ENCODE peak calls at places on chromosomes 4 and X, in five cellular contexts. One of them, this sample, is unnamed. For H3K4me1, the result is how much of the 10 kb centered on the place peaks cover.

GRCh38 chr4:80078361-80079092 is 5.5 kb upstream of the ANTXR2 start:
- DNase-seq in HepG2: no peak
- DNase-seq in SK-N-SH: no peak
- DNase-seq in K562: no peak
- DNase-seq in GM12878: no peak
- DNase-seq in this sample: no peak

GRCh38 chrX:68832516-68833447 is 4.0 kb downstream of the EFNB1 start:
- DNase-seq in HepG2: no peak
- DNase-seq in SK-N-SH: no peak
- DNase-seq in K562: no peak
- DNase-seq in GM12878: no peak
- DNase-seq in this sample: no peak

GRCh38 chr4:111128327-111128726 is 505.4 kb upstream of the PITX2 start:
- DNase-seq in HepG2: no peak
- DNase-seq in SK-N-SH: no peak
- DNase-seq in K562: no peak
- DNase-seq in GM12878: no peak
- DNase-seq in this sample: no peak

GRCh38 chrX:24561121-24561520 is 86.0 kb downstream of the PCYT1B start:
- DNase-seq in HepG2: no peak
- DNase-seq in SK-N-SH: peak
- DNase-seq in K562: peak
- DNase-seq in GM12878: no peak
- DNase-seq in this sample: no peak

GRCh38 chr4:83308672-83309071 is 24.1 kb upstream of the COQ2 start:
- DNase-seq in HepG2: no peak
- DNase-seq in SK-N-SH: no peak
- DNase-seq in K562: no peak
- DNase-seq in GM12878: no peak
- DNase-seq in this sample: no peak

GRCh38 chrX:150366951-150367545 is 3.9 kb downstream of the MAMLD1 start:
- DNase-seq in HepG2: no peak
- DNase-seq in SK-N-SH: no peak
- DNase-seq in K562: no peak
- DNase-seq in GM12878: no peak
- DNase-seq in this sample: no peak

GRCh38 chr4:45629717-45630116 is 494.1 kb downstream of the GABRG1 start:
- DNase-seq in HepG2: no peak
- DNase-seq in SK-N-SH: no peak
- DNase-seq in K562: no peak
- DNase-seq in GM12878: no peak
- DNase-seq in this sample: no peak

GRCh38 chr4:173494013-173494970 is 35.7 kb downstream of the HAND2 start:
- DNase-seq in HepG2: peak
- DNase-seq in SK-N-SH: no peak
- DNase-seq in K562: peak
- DNase-seq in GM12878: peak
- DNase-seq in this sample: peak

GRCh38 chrX:150649096-150649870 is 43.9 kb upstream of the MTMR1 start:
- DNase-seq in HepG2: no peak
- DNase-seq in SK-N-SH: no peak
- DNase-seq in K562: no peak
- DNase-seq in GM12878: no peak
- DNase-seq in this sample: no peak

GRCh38 chrX:140034916-140035315 is 69.6 kb upstream of the CXorf66 start:
- DNase-seq in HepG2: no peak
- DNase-seq in SK-N-SH: peak
- DNase-seq in K562: peak
- DNase-seq in GM12878: no peak
- DNase-seq in this sample: no peak

GRCh38 chr4:173046818-173047217 is 121.8 kb upstream of the GALNT7 start:
- DNase-seq in HepG2: no peak
- DNase-seq in SK-N-SH: no peak
- DNase-seq in K562: no peak
- DNase-seq in GM12878: no peak
- DNase-seq in this sample: no peak

GRCh38 chrX:74520896-74521295 is 93.5 kb downstream of the RLIM start:
- DNase-seq in HepG2: no peak
- DNase-seq in SK-N-SH: no peak
- DNase-seq in K562: no peak
- DNase-seq in GM12878: no peak
- DNase-seq in this sample: no peak

GRCh38 chr4:17109126-17109525 is 210.7 kb upstream of the LDB2 start:
- DNase-seq in HepG2: no peak
- DNase-seq in SK-N-SH: no peak
- DNase-seq in K562: no peak
- DNase-seq in GM12878: no peak
- DNase-seq in this sample: no peak

GRCh38 chrX:40105016-40105790 is 7.4 kb upstream of the BCOR start:
- DNase-seq in HepG2: no peak
- DNase-seq in SK-N-SH: peak
- DNase-seq in K562: no peak
- DNase-seq in GM12878: no peak
- DNase-seq in this sample: peak

GRCh38 chr4:152735302-152735917 is 44.1 kb downstream of the TIGD4 start:
- DNase-seq in HepG2: no peak
- DNase-seq in SK-N-SH: peak
- DNase-seq in K562: peak
- DNase-seq in GM12878: peak
- DNase-seq in this sample: no peak

DNA sequence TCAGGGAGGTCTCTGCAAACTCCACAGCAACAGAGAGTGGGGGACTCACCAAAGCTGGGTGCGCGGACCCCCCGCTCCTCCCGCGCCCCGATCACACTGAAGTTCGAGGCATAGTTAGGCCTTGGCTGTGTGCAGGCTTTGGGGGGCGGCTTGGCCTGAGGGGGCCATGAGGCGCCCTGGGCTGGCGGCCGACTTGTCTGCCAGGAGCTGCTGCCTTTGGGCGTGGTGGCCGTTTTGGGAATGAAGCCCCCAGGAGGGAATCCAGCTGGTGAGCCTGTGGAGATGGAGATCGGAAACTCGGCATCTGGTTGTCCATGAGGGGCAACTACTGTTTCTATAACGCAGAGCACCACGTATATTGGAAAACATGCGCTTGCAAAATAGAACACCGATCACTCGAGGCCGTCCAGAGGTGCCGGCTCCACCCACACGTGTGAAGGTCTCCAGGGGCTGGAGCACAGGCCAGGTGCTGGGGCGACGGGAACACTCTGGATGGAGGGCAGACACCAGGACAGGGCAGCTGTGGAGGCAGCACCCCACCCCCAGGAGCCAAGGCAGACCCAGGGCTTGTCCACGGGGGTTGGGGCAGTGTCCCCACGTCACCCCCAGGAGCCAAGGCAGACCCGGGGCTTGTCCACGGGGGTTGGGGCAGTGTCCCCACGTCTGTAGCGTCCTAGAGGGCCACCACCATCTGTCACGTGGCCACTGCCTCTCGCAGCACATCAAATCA is 25.9 kb upstream of the CPLX1 start:
- DNase-seq in HepG2: no peak
- DNase-seq in SK-N-SH: no peak
- DNase-seq in K562: no peak
- DNase-seq in GM12878: no peak
- DNase-seq in this sample: no peak
- TF ChIP-seq GABPA in HepG2: no peak
- TF ChIP-seq GABPA in SK-N-SH: no peak
- TF ChIP-seq GABPA in K562: no peak
- TF ChIP-seq GABPA in GM12878: no peak
- TF ChIP-seq GABPA in this sample: no peak

GRCh38 chr4:88008624-88009235 is 1.3 kb downstream of the PKD2 start:
- DNase-seq in HepG2: no peak
- DNase-seq in SK-N-SH: peak
- DNase-seq in K562: no peak
- DNase-seq in GM12878: no peak
- DNase-seq in this sample: no peak

GRCh38 chr4:88008133-88008621 is 742 bp downstream of the PKD2 start:
- DNase-seq in HepG2: peak
- DNase-seq in SK-N-SH: peak
- DNase-seq in K562: peak
- DNase-seq in GM12878: no peak
- DNase-seq in this sample: no peak

GRCh38 chr4:88007304-88008132 is at the start of gene PKD2:
- DNase-seq in HepG2: no peak
- DNase-seq in SK-N-SH: peak
- DNase-seq in K562: peak
- DNase-seq in GM12878: no peak
- DNase-seq in this sample: no peak

GRCh38 chr4:88010921-88011320 is 3.5 kb downstream of the PKD2 start:
- DNase-seq in HepG2: no peak
- DNase-seq in SK-N-SH: no peak
- DNase-seq in K562: no peak
- DNase-seq in GM12878: no peak
- DNase-seq in this sample: no peak

GRCh38 chr4:88009871-88010270 is 2.4 kb downstream of the PKD2 start:
- DNase-seq in HepG2: no peak
- DNase-seq in SK-N-SH: no peak
- DNase-seq in K562: no peak
- DNase-seq in GM12878: no peak
- DNase-seq in this sample: no peak
- H3K4me1 ChIP-seq in HepG2: half or more
- H3K4me1 ChIP-seq in SK-N-SH: under half
- H3K4me1 ChIP-seq in K562: under half
- H3K4me1 ChIP-seq in GM12878: under half
- H3K4me1 ChIP-seq in this sample: under half

GRCh38 chr4:114312349-114312748 is 286.3 kb upstream of the UGT8 start:
- DNase-seq in HepG2: no peak
- DNase-seq in SK-N-SH: no peak
- DNase-seq in K562: no peak
- DNase-seq in GM12878: no peak
- DNase-seq in this sample: no peak

GRCh38 chr4:114316789-114317188 is 281.8 kb upstream of the UGT8 start:
- DNase-seq in HepG2: no peak
- DNase-seq in SK-N-SH: peak
- DNase-seq in K562: no peak
- DNase-seq in GM12878: no peak
- DNase-seq in this sample: no peak

GRCh38 chr4:114320126-114320525 is 278.5 kb upstream of the UGT8 start:
- DNase-seq in HepG2: no peak
- DNase-seq in SK-N-SH: no peak
- DNase-seq in K562: no peak
- DNase-seq in GM12878: no peak
- DNase-seq in this sample: no peak

GRCh38 chr4:114318309-114318708 is 280.3 kb upstream of the UGT8 start:
- DNase-seq in HepG2: peak
- DNase-seq in SK-N-SH: no peak
- DNase-seq in K562: no peak
- DNase-seq in GM12878: no peak
- DNase-seq in this sample: no peak

GRCh38 chr4:114317564-114317963 is 281.0 kb upstream of the UGT8 start:
- DNase-seq in HepG2: no peak
- DNase-seq in SK-N-SH: no peak
- DNase-seq in K562: no peak
- DNase-seq in GM12878: no peak
- DNase-seq in this sample: no peak
- H3K27ac ChIP-seq in HepG2: no peak
- H3K27ac ChIP-seq in SK-N-SH: peak
- H3K27ac ChIP-seq in K562: no peak
- H3K27ac ChIP-seq in GM12878: no peak
- H3K27ac ChIP-seq in this sample: no peak

GRCh38 chr4:109166586-109166985 is 135.9 kb downstream of the COL25A1 start:
- DNase-seq in HepG2: no peak
- DNase-seq in SK-N-SH: no peak
- DNase-seq in K562: no peak
- DNase-seq in GM12878: no peak
- DNase-seq in this sample: no peak
- TF ChIP-seq GABPA in HepG2: no peak
- TF ChIP-seq GABPA in SK-N-SH: no peak
- TF ChIP-seq GABPA in K562: no peak
- TF ChIP-seq GABPA in GM12878: no peak
- TF ChIP-seq GABPA in this sample: no peak

DNA sequence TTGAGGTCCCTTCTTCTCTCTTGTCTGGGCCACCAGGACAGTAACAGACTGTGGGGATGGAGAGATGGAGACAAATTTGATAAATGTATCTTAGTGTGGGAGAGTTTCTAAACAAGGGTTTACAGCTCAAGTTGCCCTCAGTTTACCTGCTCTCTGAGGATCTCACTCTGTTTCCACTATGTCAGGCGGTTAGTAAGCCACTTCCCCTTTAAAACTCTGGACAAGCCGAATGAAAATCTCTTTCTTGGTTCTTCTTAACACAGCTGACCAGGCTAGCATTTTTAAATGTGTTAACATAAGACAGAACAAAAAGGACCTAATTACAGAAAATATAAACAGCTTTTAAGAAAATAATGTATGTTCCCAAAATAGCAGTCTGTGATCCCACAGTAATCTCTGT is 2.9 kb upstream of the SCARB2 start:
- DNase-seq in HepG2: no peak
- DNase-seq in SK-N-SH: no peak
- DNase-seq in K562: no peak
- DNase-seq in GM12878: no peak
- DNase-seq in this sample: no peak
- H3K4me1 ChIP-seq in HepG2: half or more
- H3K4me1 ChIP-seq in SK-N-SH: under half
- H3K4me1 ChIP-seq in K562: under half
- H3K4me1 ChIP-seq in GM12878: under half
- H3K4me1 ChIP-seq in this sample: under half

GRCh38 chr4:24855741-24856140 is 57.1 kb downstream of the CCDC149 start:
- DNase-seq in HepG2: no peak
- DNase-seq in SK-N-SH: no peak
- DNase-seq in K562: no peak
- DNase-seq in GM12878: no peak
- DNase-seq in this sample: no peak
- H3K27ac ChIP-seq in HepG2: no peak
- H3K27ac ChIP-seq in SK-N-SH: peak
- H3K27ac ChIP-seq in K562: no peak
- H3K27ac ChIP-seq in GM12878: no peak
- H3K27ac ChIP-seq in this sample: no peak

GRCh38 chr4:131258361-131258760 is 1890.7 kb upstream of the PCDH10 start:
- DNase-seq in HepG2: no peak
- DNase-seq in SK-N-SH: no peak
- DNase-seq in K562: no peak
- DNase-seq in GM12878: no peak
- DNase-seq in this sample: no peak
- TF ChIP-seq GABPA in HepG2: no peak
- TF ChIP-seq GABPA in SK-N-SH: no peak
- TF ChIP-seq GABPA in K562: no peak
- TF ChIP-seq GABPA in GM12878: no peak
- TF ChIP-seq GABPA in this sample: no peak